ENCODE peak calls at places on chromosome 19, in five cellular contexts. E is activated T-helper 1 cell treated with Interleukin-2 at 50 U/mL for 16 hours, G is SW480, P is psoas muscle, C is hypothalamus. X is an unnamed sample.
A peak's percentile ranks its signal among the peaks of the same experiment; 100 is the strongest.

GRCh38 chr19:961866-962620 is 22.1 kb upstream of the WDR18 start:
- DNase-seq in E (no peak), C (no peak), P (no peak), G (no peak), X (no peak)

GRCh38 chr19:31715249-31715944 is 366.2 kb upstream of the TSHZ3 start:
- DNase-seq in P (no peak), C (no peak), E (no peak), G (no peak), X (no peak)

GRCh38 chr19:18357442-18358264 is 17.3 kb downstream of the PGPEP1 start:
- DNase-seq in C (no peak), E (no peak), P (no peak), G (no peak), X (no peak)

GRCh38 chr19:16075430-16076153 is 703 bp upstream of the TPM4 start:
- DNase-seq in E (no peak), G (no peak), C (no peak), P (no peak), X (no peak)

GRCh38 chr19:46478356-46478986 is 7.1 kb upstream of the PNMA8A start:
- DNase-seq in E (no peak), C (peak; percentile 23), G (no peak), P (no peak), X (peak; percentile 30)

GRCh38 chr19:2528543-2529173 is 52.7 kb downstream of the GADD45B start:
- DNase-seq in E (no peak), G (no peak), C (no peak), P (peak; percentile 57), X (no peak)

GRCh38 chr19:13795595-13796300 is 505 bp downstream of the ZSWIM4 start:
- DNase-seq in E (no peak), G (no peak), P (peak; percentile 64), C (no peak), X (no peak)

GRCh38 chr19:16324384-16325160 is at the start of gene KLF2:
- DNase-seq in E (peak; percentile 94), G (peak; percentile 79), C (peak; percentile 63), P (peak; percentile 98), X (peak; percentile 3)

GRCh38 chr19:19525611-19526380 is 2.9 kb upstream of the YJEFN3 start:
- DNase-seq in P (no peak), E (no peak), C (no peak), G (no peak), X (no peak)

GRCh38 chr19:54158812-54159351 is 639 bp downstream of the LENG1 start:
- DNase-seq in C (no peak), P (no peak), E (no peak), G (no peak), X (no peak)

GRCh38 chr19:48419158-48419920 is 25.9 kb downstream of the GRIN2D start:
- DNase-seq in G (peak; percentile 55), P (peak; percentile 69), E (peak; percentile 52), C (peak; percentile 17), X (peak; percentile 65)

GRCh38 chr19:53007200-53008054 is 6.3 kb upstream of the ERVV-1 start:
- DNase-seq in C (no peak), P (no peak), G (no peak), E (no peak), X (no peak)

GRCh38 chr19:19403373-19403901 is 2.0 kb upstream of the GATAD2A start:
- DNase-seq in P (peak; percentile 64), C (no peak), E (no peak), G (peak; percentile 84), X (no peak)

GRCh38 chr19:48896191-48896720 is 2.3 kb downstream of the TULP2 start:
- DNase-seq in E (no peak), P (peak; percentile 82), C (peak; percentile 41), G (no peak), X (peak; percentile 20)

GRCh38 chr19:2462635-2463421 is 6.1 kb upstream of the LMNB2 start:
- DNase-seq in G (peak; percentile 80), P (peak; percentile 92), E (no peak), C (peak; percentile 70), X (peak; percentile 85)

GRCh38 chr19:28710278-28710677 is 502.7 kb downstream of the UQCRFS1 start:
- DNase-seq in C (no peak), P (no peak), G (peak; percentile 65), E (no peak), X (no peak)

GRCh38 chr19:55486971-55487883 is 1.0 kb upstream of the SSC5D start:
- DNase-seq in G (peak; percentile 90), C (no peak), E (no peak), P (peak; percentile 85), X (no peak)

GRCh38 chr19:38915329-38916321 is 3.6 kb upstream of the CCER2 start:
- DNase-seq in C (no peak), G (no peak), P (no peak), E (no peak), X (no peak)